ENCODE peak calls at places on chromosomes 5 and 9, in five cellular contexts. One of them, this sample, is unnamed. For H3K4me1, the result is how much of the 10 kb centered on the place peaks cover.

GRCh38 chr9:91176426-91176825 is 185.3 kb downstream of the AUH start:
- DNase-seq in H1: no peak
- DNase-seq in lung: peak
- DNase-seq in naive thymus-derived CD4-positive, alpha-beta T cell: no peak
- DNase-seq in CD8-positive, alpha-beta T cell: no peak
- DNase-seq in this sample: no peak

GRCh38 chr9:70405808-70406445 is 8.5 kb downstream of the KLF9 start:
- DNase-seq in H1: no peak
- DNase-seq in lung: no peak
- DNase-seq in naive thymus-derived CD4-positive, alpha-beta T cell: no peak
- DNase-seq in CD8-positive, alpha-beta T cell: no peak
- DNase-seq in this sample: no peak

GRCh38 chr5:3833566-3833965 is 237.9 kb downstream of the IRX1 start:
- DNase-seq in CD8-positive, alpha-beta T cell: no peak
- DNase-seq in lung: no peak
- DNase-seq in naive thymus-derived CD4-positive, alpha-beta T cell: no peak
- DNase-seq in H1: no peak
- DNase-seq in this sample: no peak

GRCh38 chr5:121087560-121087959 is 623.5 kb downstream of the PRR16 start:
- DNase-seq in CD8-positive, alpha-beta T cell: no peak
- DNase-seq in H1: no peak
- DNase-seq in lung: no peak
- DNase-seq in naive thymus-derived CD4-positive, alpha-beta T cell: no peak
- DNase-seq in this sample: no peak

GRCh38 chr5:68423154-68423811 is 207.7 kb downstream of the PIK3R1 start:
- DNase-seq in CD8-positive, alpha-beta T cell: no peak
- DNase-seq in H1: no peak
- DNase-seq in naive thymus-derived CD4-positive, alpha-beta T cell: no peak
- DNase-seq in lung: no peak
- DNase-seq in this sample: no peak

GRCh38 chr9:129889936-129890717 is 54.9 kb downstream of the USP20 start:
- DNase-seq in CD8-positive, alpha-beta T cell: peak
- DNase-seq in lung: no peak
- DNase-seq in naive thymus-derived CD4-positive, alpha-beta T cell: peak
- DNase-seq in H1: peak
- DNase-seq in this sample: no peak

GRCh38 chr9:85484235-85484634 is 257.5 kb downstream of the AGTPBP1 start:
- DNase-seq in naive thymus-derived CD4-positive, alpha-beta T cell: no peak
- DNase-seq in lung: no peak
- DNase-seq in CD8-positive, alpha-beta T cell: no peak
- DNase-seq in H1: no peak
- DNase-seq in this sample: no peak

GRCh38 chr5:1667648-1668140 is 131.9 kb downstream of the MRPL36 start:
- DNase-seq in CD8-positive, alpha-beta T cell: no peak
- DNase-seq in H1: no peak
- DNase-seq in naive thymus-derived CD4-positive, alpha-beta T cell: no peak
- DNase-seq in lung: peak
- DNase-seq in this sample: no peak

GRCh38 chr9:13520069-13520468 is 240.6 kb upstream of the MPDZ start:
- DNase-seq in H1: no peak
- DNase-seq in naive thymus-derived CD4-positive, alpha-beta T cell: no peak
- DNase-seq in lung: no peak
- DNase-seq in CD8-positive, alpha-beta T cell: no peak
- DNase-seq in this sample: no peak

GRCh38 chr5:83443539-83443938 is 28.0 kb upstream of the VCAN start:
- DNase-seq in CD8-positive, alpha-beta T cell: no peak
- DNase-seq in H1: no peak
- DNase-seq in naive thymus-derived CD4-positive, alpha-beta T cell: no peak
- DNase-seq in lung: no peak
- DNase-seq in this sample: no peak

GRCh38 chr5:167702014-167702413 is 589.4 kb upstream of the WWC1 start:
- DNase-seq in naive thymus-derived CD4-positive, alpha-beta T cell: no peak
- DNase-seq in H1: no peak
- DNase-seq in lung: no peak
- DNase-seq in CD8-positive, alpha-beta T cell: no peak
- DNase-seq in this sample: no peak

GRCh38 chr5:88480245-88480644 is 211.6 kb upstream of the TMEM161B start:
- DNase-seq in H1: no peak
- DNase-seq in naive thymus-derived CD4-positive, alpha-beta T cell: no peak
- DNase-seq in CD8-positive, alpha-beta T cell: no peak
- DNase-seq in lung: no peak
- DNase-seq in this sample: no peak

GRCh38 chr5:136811551-136811950 is 446.2 kb upstream of the TRPC7 start:
- DNase-seq in lung: no peak
- DNase-seq in naive thymus-derived CD4-positive, alpha-beta T cell: no peak
- DNase-seq in CD8-positive, alpha-beta T cell: no peak
- DNase-seq in H1: no peak
- DNase-seq in this sample: peak

GRCh38 chr5:6280425-6281100 is 97.8 kb downstream of the MED10 start:
- DNase-seq in naive thymus-derived CD4-positive, alpha-beta T cell: no peak
- DNase-seq in CD8-positive, alpha-beta T cell: no peak
- DNase-seq in H1: no peak
- DNase-seq in lung: no peak
- DNase-seq in this sample: no peak

GRCh38 chr9:86550411-86550810 is 196.2 kb upstream of the TUT7 start:
- DNase-seq in lung: no peak
- DNase-seq in naive thymus-derived CD4-positive, alpha-beta T cell: no peak
- DNase-seq in H1: no peak
- DNase-seq in CD8-positive, alpha-beta T cell: no peak
- DNase-seq in this sample: no peak

GRCh38 chr9:110655723-110656641 is 12.6 kb upstream of the MUSK start:
- DNase-seq in CD8-positive, alpha-beta T cell: no peak
- DNase-seq in lung: peak
- DNase-seq in naive thymus-derived CD4-positive, alpha-beta T cell: no peak
- DNase-seq in H1: no peak
- DNase-seq in this sample: no peak

GRCh38 chr9:93114169-93114983 is 18.4 kb downstream of the CARD19 start:
- DNase-seq in CD8-positive, alpha-beta T cell: peak
- DNase-seq in naive thymus-derived CD4-positive, alpha-beta T cell: no peak
- DNase-seq in H1: no peak
- DNase-seq in lung: no peak
- DNase-seq in this sample: no peak

GRCh38 chr5:53871050-53871449 is 310.6 kb downstream of the NDUFS4 start:
- DNase-seq in H1: no peak
- DNase-seq in CD8-positive, alpha-beta T cell: no peak
- DNase-seq in lung: no peak
- DNase-seq in naive thymus-derived CD4-positive, alpha-beta T cell: no peak
- DNase-seq in this sample: no peak

GRCh38 chr5:68548959-68549676 is 333.6 kb downstream of the PIK3R1 start:
- DNase-seq in CD8-positive, alpha-beta T cell: no peak
- DNase-seq in naive thymus-derived CD4-positive, alpha-beta T cell: no peak
- DNase-seq in H1: no peak
- DNase-seq in lung: no peak
- DNase-seq in this sample: no peak

GRCh38 chr5:109958082-109958481 is 268.4 kb downstream of the MAN2A1 start:
- DNase-seq in naive thymus-derived CD4-positive, alpha-beta T cell: no peak
- DNase-seq in lung: no peak
- DNase-seq in CD8-positive, alpha-beta T cell: no peak
- DNase-seq in H1: no peak
- DNase-seq in this sample: no peak

GRCh38 chr5:170985486-170985885 is 123.7 kb downstream of the RANBP17 start:
- DNase-seq in H1: no peak
- DNase-seq in CD8-positive, alpha-beta T cell: no peak
- DNase-seq in naive thymus-derived CD4-positive, alpha-beta T cell: no peak
- DNase-seq in lung: no peak
- DNase-seq in this sample: no peak

GRCh38 chr9:135502873-135503321 is 2.4 kb downstream of the MRPS2 start:
- DNase-seq in naive thymus-derived CD4-positive, alpha-beta T cell: no peak
- DNase-seq in H1: no peak
- DNase-seq in lung: no peak
- DNase-seq in CD8-positive, alpha-beta T cell: no peak
- DNase-seq in this sample: no peak

GRCh38 chr5:139389701-139390638 is at the start of gene MZB1:
- DNase-seq in lung: no peak
- DNase-seq in naive thymus-derived CD4-positive, alpha-beta T cell: no peak
- DNase-seq in CD8-positive, alpha-beta T cell: peak
- DNase-seq in H1: no peak
- DNase-seq in this sample: no peak

GRCh38 chr9:124214596-124215550 is 42.9 kb upstream of the NEK6 start:
- DNase-seq in CD8-positive, alpha-beta T cell: no peak
- DNase-seq in H1: no peak
- DNase-seq in lung: no peak
- DNase-seq in naive thymus-derived CD4-positive, alpha-beta T cell: no peak
- DNase-seq in this sample: no peak

GRCh38 chr5:145847499-145848497 is 12.7 kb upstream of the PRELID2 start:
- DNase-seq in lung: no peak
- DNase-seq in CD8-positive, alpha-beta T cell: no peak
- DNase-seq in H1: no peak
- DNase-seq in naive thymus-derived CD4-positive, alpha-beta T cell: no peak
- DNase-seq in this sample: no peak

GRCh38 chr9:134422301-134422700 is 96.0 kb downstream of the RXRA start:
- DNase-seq in naive thymus-derived CD4-positive, alpha-beta T cell: no peak
- DNase-seq in lung: peak
- DNase-seq in CD8-positive, alpha-beta T cell: no peak
- DNase-seq in H1: no peak
- DNase-seq in this sample: no peak

GRCh38 chr9:37464426-37465248 is 613 bp downstream of the ZBTB5 start:
- DNase-seq in lung: peak
- DNase-seq in naive thymus-derived CD4-positive, alpha-beta T cell: no peak
- DNase-seq in H1: peak
- DNase-seq in CD8-positive, alpha-beta T cell: peak
- DNase-seq in this sample: peak

GRCh38 chr9:86891886-86892437 is 55.3 kb downstream of the GAS1 start:
- DNase-seq in H1: no peak
- DNase-seq in lung: no peak
- DNase-seq in CD8-positive, alpha-beta T cell: no peak
- DNase-seq in naive thymus-derived CD4-positive, alpha-beta T cell: no peak
- DNase-seq in this sample: no peak

GRCh38 chr5:114417519-114417918 is 55.6 kb downstream of the KCNN2 start:
- DNase-seq in lung: no peak
- DNase-seq in CD8-positive, alpha-beta T cell: no peak
- DNase-seq in naive thymus-derived CD4-positive, alpha-beta T cell: no peak
- DNase-seq in H1: no peak
- DNase-seq in this sample: no peak

GRCh38 chr5:158120760-158121159 is 261.8 kb upstream of the CLINT1 start:
- DNase-seq in H1: no peak
- DNase-seq in CD8-positive, alpha-beta T cell: no peak
- DNase-seq in lung: no peak
- DNase-seq in naive thymus-derived CD4-positive, alpha-beta T cell: no peak
- DNase-seq in this sample: no peak

GRCh38 chr9:113598451-113598850 is 134.9 kb downstream of the RGS3 start:
- DNase-seq in H1: no peak
- DNase-seq in naive thymus-derived CD4-positive, alpha-beta T cell: no peak
- DNase-seq in CD8-positive, alpha-beta T cell: no peak
- DNase-seq in lung: no peak
- DNase-seq in this sample: no peak

GRCh38 chr5:177591690-177592009 is 353 bp upstream of the TMED9 start:
- DNase-seq in naive thymus-derived CD4-positive, alpha-beta T cell: no peak
- DNase-seq in lung: no peak
- DNase-seq in H1: no peak
- DNase-seq in CD8-positive, alpha-beta T cell: no peak
- DNase-seq in this sample: no peak
- H3K27ac ChIP-seq in naive thymus-derived CD4-positive, alpha-beta T cell: peak
- H3K27ac ChIP-seq in lung: no peak
- H3K27ac ChIP-seq in H1: no peak
- H3K27ac ChIP-seq in CD8-positive, alpha-beta T cell: peak
- H3K27ac ChIP-seq in this sample: peak

DNA sequence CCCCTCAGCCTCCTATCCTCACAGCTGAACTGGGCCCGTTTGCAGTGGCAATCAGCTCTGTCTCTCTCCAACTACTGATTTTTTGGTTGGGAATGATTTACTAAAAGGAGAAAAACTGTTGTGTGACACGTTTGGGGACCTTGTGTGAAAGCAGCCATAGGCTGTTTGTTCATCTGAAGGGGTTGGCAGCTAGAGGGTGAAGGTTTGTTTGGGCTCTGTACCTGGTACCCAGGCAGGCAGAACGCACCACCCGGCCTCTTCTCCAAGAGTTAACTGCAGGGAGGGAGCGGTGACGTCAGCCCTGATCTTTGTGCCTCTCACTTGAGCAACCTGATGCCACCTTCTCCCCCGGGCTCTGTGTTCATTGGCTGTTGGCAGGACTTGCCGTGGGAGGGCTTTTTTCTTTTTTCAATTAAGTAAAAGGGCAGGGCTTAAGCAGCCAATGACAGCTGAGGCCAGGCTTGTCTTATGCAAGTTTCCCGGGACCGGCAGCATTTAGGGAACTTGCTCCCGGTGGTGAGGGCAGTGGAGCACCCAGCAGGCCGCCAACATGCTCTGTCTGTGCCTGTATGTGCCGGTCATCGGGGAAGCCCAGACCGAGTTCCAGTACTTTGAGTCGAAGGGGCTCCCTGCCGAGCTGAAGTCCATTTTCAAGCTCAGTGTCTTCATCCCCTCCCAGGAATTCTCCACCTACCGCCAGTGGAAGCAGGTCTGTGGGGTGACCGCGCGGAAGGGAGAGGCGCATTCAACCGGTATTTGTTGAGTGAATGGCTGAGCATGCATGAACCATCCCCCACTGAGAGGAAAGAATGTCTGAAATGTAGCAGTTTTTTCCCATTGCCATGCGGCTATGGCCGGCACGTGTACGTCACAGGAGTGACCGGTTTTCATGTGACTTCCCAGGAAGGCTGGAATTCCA is 29.3 kb downstream of the PTGES2 start:
- DNase-seq in naive thymus-derived CD4-positive, alpha-beta T cell: peak
- DNase-seq in H1: peak
- DNase-seq in CD8-positive, alpha-beta T cell: peak
- DNase-seq in lung: peak
- DNase-seq in this sample: no peak
- H3K4me3 ChIP-seq in naive thymus-derived CD4-positive, alpha-beta T cell: peak
- H3K4me3 ChIP-seq in H1: peak
- H3K4me3 ChIP-seq in CD8-positive, alpha-beta T cell: no peak
- H3K4me3 ChIP-seq in lung: peak
- H3K4me3 ChIP-seq in this sample: no peak

GRCh38 chr5:122385286-122385685 is 73.2 kb downstream of the SNCAIP start:
- DNase-seq in lung: no peak
- DNase-seq in H1: no peak
- DNase-seq in CD8-positive, alpha-beta T cell: no peak
- DNase-seq in naive thymus-derived CD4-positive, alpha-beta T cell: no peak
- DNase-seq in this sample: no peak

GRCh38 chr5:122390107-122390506 is 78.1 kb downstream of the SNCAIP start:
- DNase-seq in lung: no peak
- DNase-seq in naive thymus-derived CD4-positive, alpha-beta T cell: no peak
- DNase-seq in CD8-positive, alpha-beta T cell: no peak
- DNase-seq in H1: no peak
- DNase-seq in this sample: no peak

GRCh38 chr5:122385786-122386185 is 73.7 kb downstream of the SNCAIP start:
- DNase-seq in H1: no peak
- DNase-seq in lung: no peak
- DNase-seq in naive thymus-derived CD4-positive, alpha-beta T cell: no peak
- DNase-seq in CD8-positive, alpha-beta T cell: no peak
- DNase-seq in this sample: no peak

GRCh38 chr5:122384612-122385180 is 72.7 kb downstream of the SNCAIP start:
- DNase-seq in lung: no peak
- DNase-seq in CD8-positive, alpha-beta T cell: no peak
- DNase-seq in H1: no peak
- DNase-seq in naive thymus-derived CD4-positive, alpha-beta T cell: no peak
- DNase-seq in this sample: no peak
- H3K4me1 ChIP-seq in lung: under half
- H3K4me1 ChIP-seq in CD8-positive, alpha-beta T cell: under half
- H3K4me1 ChIP-seq in H1: under half
- H3K4me1 ChIP-seq in naive thymus-derived CD4-positive, alpha-beta T cell: under half
- H3K4me1 ChIP-seq in this sample: under half

DNA sequence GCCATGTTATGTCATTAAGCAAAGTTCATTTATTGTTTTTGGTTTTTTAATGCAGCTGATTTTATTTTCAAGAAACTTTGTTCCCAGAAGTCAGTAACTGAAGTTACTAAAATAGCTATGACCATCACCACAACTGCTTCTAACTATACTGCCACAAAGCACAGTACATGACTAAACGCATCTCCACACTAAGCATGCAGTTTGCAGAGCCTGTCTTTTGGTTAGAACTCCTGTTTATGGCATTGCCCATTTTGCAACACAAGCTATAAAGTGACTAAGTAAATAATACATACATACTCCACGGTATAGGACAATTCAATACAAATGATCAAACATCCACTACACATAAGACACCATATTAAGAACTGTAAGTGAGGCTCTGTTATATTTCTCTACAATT is 109.7 kb downstream of the MLLT3 start:
- DNase-seq in H1: no peak
- DNase-seq in naive thymus-derived CD4-positive, alpha-beta T cell: no peak
- DNase-seq in lung: no peak
- DNase-seq in CD8-positive, alpha-beta T cell: no peak
- DNase-seq in this sample: no peak
- H3K27ac ChIP-seq in H1: no peak
- H3K27ac ChIP-seq in naive thymus-derived CD4-positive, alpha-beta T cell: no peak
- H3K27ac ChIP-seq in lung: no peak
- H3K27ac ChIP-seq in CD8-positive, alpha-beta T cell: no peak
- H3K27ac ChIP-seq in this sample: no peak

This sample was measured in Panc1.